ENCODE peak calls at places on chromosomes 1 and 21, in five cellular contexts. T is IMR-90, D is A549, B is HepG2, V is WTC11. Z is an unnamed sample.

GRCh38 chr1:202802998-202803932 is 5.0 kb downstream of the KDM5B start:
- DNase-seq in B (no peak), T (peak; percentile 57), D (no peak), V (no peak), Z (no peak)

GRCh38 chr1:36182734-36183133 is 26.8 kb downstream of the MAP7D1 start:
- DNase-seq in B (no peak), T (no peak), V (peak; percentile 33), D (no peak), Z (no peak)

GRCh38 chr1:209409786-209410185 is 173.7 kb upstream of the CAMK1G start:
- DNase-seq in T (peak; percentile 95), V (no peak), D (peak; percentile 33), B (no peak), Z (no peak)

GRCh38 chr21:37220433-37220980 is 46.6 kb downstream of the VPS26C start:
- DNase-seq in B (peak; percentile 48), T (peak; percentile 50), V (peak; percentile 24), D (peak; percentile 15), Z (no peak)

GRCh38 chr1:195618287-195618686 is 990.0 kb downstream of the KCNT2 start:
- DNase-seq in B (no peak), V (no peak), T (no peak), D (no peak), Z (no peak)

GRCh38 chr1:117695796-117696505 is 90.1 kb downstream of the TENT5C start:
- DNase-seq in B (no peak), T (peak; percentile 96), V (no peak), D (no peak), Z (no peak)

GRCh38 chr1:55632058-55632457 is 416.9 kb upstream of the USP24 start:
- DNase-seq in V (no peak), B (no peak), T (peak; percentile 63), D (peak; percentile 4), Z (no peak)

GRCh38 chr1:185861630-185862029 is 127.4 kb downstream of the HMCN1 start:
- DNase-seq in T (peak; percentile 59), B (no peak), V (no peak), D (no peak), Z (no peak)

GRCh38 chr1:117971777-117972176 is 42.2 kb downstream of the WDR3 start:
- DNase-seq in D (no peak), V (no peak), B (no peak), T (no peak), Z (no peak)

GRCh38 chr21:41186763-41187536 is 19.0 kb downstream of the BACE2 start:
- DNase-seq in B (no peak), T (no peak), V (peak; percentile 25), D (no peak), Z (no peak)

GRCh38 chr1:35851175-35851869 is 31.7 kb upstream of the AGO1 start:
- DNase-seq in V (no peak), B (no peak), T (peak; percentile 74), D (no peak), Z (no peak)

GRCh38 chr1:228148196-228148861 is 1.4 kb upstream of the GJC2 start:
- DNase-seq in V (no peak), D (no peak), B (no peak), T (no peak), Z (no peak)

GRCh38 chr1:9476790-9477463 is 62.3 kb upstream of the SLC25A33 start:
- DNase-seq in V (no peak), D (no peak), T (peak; percentile 40), B (no peak), Z (no peak)

GRCh38 chr21:37435120-37435519 is 68.5 kb downstream of the DYRK1A start:
- DNase-seq in T (peak; percentile 80), B (no peak), D (no peak), V (peak; percentile 47), Z (peak; percentile 21)

GRCh38 chr1:205488074-205488723 is 16.3 kb upstream of the CDK18 start:
- DNase-seq in D (peak; percentile 87), B (peak; percentile 75), V (peak; percentile 71), T (peak; percentile 59), Z (no peak)

GRCh38 chr1:147264158-147264768 is 21.8 kb downstream of the CHD1L start:
- DNase-seq in T (peak; percentile 82), V (no peak), D (no peak), B (no peak), Z (no peak)

GRCh38 chr1:25695991-25696330 is 79.4 kb downstream of the MAN1C1 start:
- DNase-seq in V (no peak), D (peak; percentile 33), T (peak; percentile 97), B (no peak), Z (no peak)

GRCh38 chr1:20848162-20848561 is 61.1 kb upstream of the HP1BP3 start:
- DNase-seq in B (no peak), D (peak; percentile 22), V (no peak), T (peak; percentile 49), Z (no peak)

GRCh38 chr1:63000508-63000907 is 216.6 kb downstream of the ATG4C start:
- DNase-seq in T (no peak), B (no peak), V (no peak), D (no peak), Z (no peak)

GRCh38 chr1:12541274-12542137 is 76.5 kb downstream of the DHRS3 start:
- DNase-seq in T (peak; percentile 67), B (no peak), V (no peak), D (no peak), Z (no peak)

GRCh38 chr1:96927125-96927524 is 205.5 kb downstream of the PTBP2 start:
- DNase-seq in T (peak; percentile 80), B (no peak), V (no peak), D (no peak), Z (no peak)

GRCh38 chr1:26946270-26946669 is 14.0 kb downstream of the KDF1 start:
- DNase-seq in T (no peak), B (no peak), V (no peak), D (no peak), Z (no peak)

GRCh38 chr1:3431266-3431665 is 23.2 kb upstream of the ARHGEF16 start:
- DNase-seq in B (no peak), D (peak; percentile 34), T (no peak), V (peak; percentile 55), Z (no peak)

GRCh38 chr1:11176081-11176706 is 13.0 kb upstream of the ANGPTL7 start:
- DNase-seq in D (no peak), V (peak; percentile 13), B (no peak), T (peak; percentile 33), Z (no peak)
- TF ChIP-seq USF2 in D (no peak), V (no peak), B (no peak), T (no peak), Z (no peak)

GRCh38 chr1:109626682-109627408 is 7.2 kb downstream of the AMPD2 start:
- DNase-seq in T (no peak), V (no peak), D (no peak), B (no peak), Z (peak; percentile 27)

GRCh38 chr1:109627692-109628399 is 8.2 kb downstream of the AMPD2 start:
- DNase-seq in V (no peak), D (no peak), B (no peak), T (no peak), Z (no peak)

GRCh38 chr1:109624215-109625010 is 4.8 kb downstream of the AMPD2 start:
- DNase-seq in V (no peak), T (no peak), B (no peak), D (no peak), Z (no peak)

GRCh38 chr1:109625176-109625575 is 5.5 kb downstream of the AMPD2 start:
- DNase-seq in B (no peak), T (no peak), V (no peak), D (no peak), Z (no peak)

DNA sequence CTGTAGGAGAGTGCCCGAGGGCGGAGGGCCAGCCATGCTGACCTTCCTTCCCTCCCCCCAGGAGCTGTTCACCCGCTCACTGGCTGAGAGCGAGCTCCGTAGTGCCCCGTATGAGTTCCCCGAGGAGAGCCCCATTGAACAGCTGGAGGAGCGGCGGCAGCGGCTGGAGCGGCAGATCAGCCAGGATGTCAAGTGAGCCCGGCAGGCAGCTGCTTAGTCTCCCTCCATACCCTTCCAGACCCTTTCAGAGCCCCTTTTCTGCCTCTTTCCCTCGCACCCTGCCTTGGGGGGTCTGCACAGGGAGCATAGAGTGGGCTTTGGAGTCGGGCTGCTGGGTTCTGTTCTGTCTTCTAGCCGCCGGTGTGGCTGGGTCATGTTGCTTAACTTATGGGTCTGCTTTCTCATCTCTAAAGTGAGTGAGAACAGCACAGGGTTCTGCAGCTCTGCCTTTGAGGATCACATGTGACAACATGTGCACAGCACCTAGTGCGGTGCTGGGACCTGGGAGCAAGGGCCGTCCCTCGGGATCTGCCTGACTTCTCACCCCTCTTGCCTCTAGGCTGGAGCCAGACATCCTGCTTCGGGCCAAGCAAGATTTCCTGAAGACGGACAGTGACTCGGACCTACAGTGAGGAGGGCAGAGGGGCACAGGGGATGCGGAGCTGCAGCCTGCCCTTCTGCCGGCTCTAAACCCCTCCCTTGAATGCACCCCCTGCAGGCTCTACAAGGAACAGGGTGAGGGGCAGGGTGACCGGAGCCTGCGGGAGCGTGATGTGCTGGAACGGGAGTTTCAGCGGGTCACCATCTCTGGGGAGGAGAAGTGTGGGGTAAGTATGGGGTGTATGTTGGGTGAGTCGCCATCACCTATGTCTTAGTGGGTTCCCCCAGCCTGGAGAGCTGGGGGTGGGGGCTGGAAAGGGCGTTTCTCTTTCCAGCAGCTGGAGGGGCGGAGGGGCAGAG is 6.2 kb downstream of the AMPD2 start:
- DNase-seq in T (no peak), D (no peak), B (no peak), V (no peak), Z (peak; percentile 40)
- TF ChIP-seq USF2 in T (no peak), D (no peak), B (no peak), V (no peak), Z (no peak)

DNA sequence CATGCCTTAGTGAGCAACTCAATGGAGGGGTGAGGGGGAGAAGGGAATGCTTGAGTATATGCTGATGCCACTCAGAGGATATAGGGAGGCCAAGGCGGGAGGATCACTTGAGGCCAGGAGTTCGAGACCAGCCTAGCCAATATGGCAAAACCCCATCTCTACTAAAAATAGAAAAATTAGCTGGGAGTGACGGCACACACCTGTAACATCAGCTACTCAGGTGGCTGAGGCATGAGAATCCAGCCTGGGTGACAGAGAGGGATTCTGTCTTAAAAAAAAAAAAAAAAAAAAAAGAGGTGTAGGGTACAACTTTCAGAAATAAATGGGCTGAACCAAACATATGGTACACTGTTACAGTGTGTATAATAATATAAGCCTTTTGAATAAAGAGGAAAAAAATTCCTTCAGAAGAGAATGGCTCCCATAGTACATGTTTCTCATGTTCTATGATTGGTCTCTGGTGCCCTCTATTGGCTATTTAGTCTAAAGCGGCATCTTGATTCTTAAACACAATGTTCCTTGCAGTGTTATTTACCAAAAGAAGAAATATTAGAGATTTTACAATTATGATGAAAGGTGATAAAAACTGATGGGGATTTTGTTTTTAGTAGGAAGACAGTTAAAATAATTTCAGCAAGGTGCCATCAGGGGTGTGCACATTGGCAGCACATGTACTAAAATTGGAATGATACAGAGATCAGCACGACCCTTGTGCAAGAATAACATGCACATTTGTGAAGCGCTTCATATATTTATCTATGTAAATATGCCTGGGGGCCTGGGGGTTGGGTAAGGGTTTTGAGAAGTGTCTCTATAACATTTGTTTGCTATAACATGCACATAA is 109.8 kb downstream of the PATJ start:
- DNase-seq in B (peak; percentile 47), T (peak; percentile 79), D (peak; percentile 6), V (no peak), Z (no peak)
- TF ChIP-seq USF2 in B (no peak), T (no peak), D (no peak), V (no peak), Z (no peak)

GRCh38 chr1:5998051-5998905 is 6.1 kb upstream of the NPHP4 start:
- DNase-seq in D (no peak), B (no peak), V (peak; percentile 5), T (no peak), Z (no peak)

GRCh38 chr1:6001992-6002576 is 9.9 kb upstream of the NPHP4 start:
- DNase-seq in T (no peak), B (no peak), V (peak; percentile 9), D (no peak), Z (no peak)

GRCh38 chr1:6000444-6001288 is 8.4 kb upstream of the NPHP4 start:
- DNase-seq in V (peak; percentile 6), T (no peak), D (no peak), B (no peak), Z (no peak)

GRCh38 chr1:5998906-5999301 is 6.7 kb upstream of the NPHP4 start:
- DNase-seq in T (no peak), V (peak; percentile 7), B (no peak), D (no peak), Z (no peak)

GRCh38 chr1:5999711-6000443 is 7.7 kb upstream of the NPHP4 start:
- DNase-seq in B (no peak), V (peak; percentile 9), T (no peak), D (no peak), Z (no peak)
- TF ChIP-seq USF2 in B (no peak), V (no peak), T (no peak), D (no peak), Z (no peak)

Z was measured in H1.